ENCODE peak calls at places on chromosomes 4 and X, in seven cellular contexts. E, L, K, P, I, H and M are unnamed samples.

GRCh38 chrX:7235071-7235470 is 87.1 kb upstream of the PUDP start:
- DNase-seq in E (peak; percentile 10), L (no peak), K (no peak), P (no peak), I (no peak), H (no peak), M (no peak)

GRCh38 chr4:83237591-83237990 is 47.0 kb downstream of the COQ2 start:
- DNase-seq in E (no peak), L (no peak), K (no peak), P (no peak), I (no peak), H (no peak), M (no peak)

GRCh38 chrX:105658136-105658535 is 164.2 kb upstream of the NRK start:
- DNase-seq in E (peak; percentile 77), L (no peak), K (no peak), P (no peak), I (no peak), H (no peak), M (no peak)

GRCh38 chrX:150465326-150465725 is 102.2 kb downstream of the MAMLD1 start:
- DNase-seq in E (no peak), L (no peak), K (no peak), P (no peak), I (no peak), H (no peak), M (no peak)

GRCh38 chr4:170705907-170706306 is 616.2 kb upstream of the AADAT start:
- DNase-seq in E (no peak), L (no peak), K (no peak), P (no peak), I (no peak), H (no peak), M (no peak)

GRCh38 chrX:140050906-140051305 is 85.6 kb upstream of the CXorf66 start:
- DNase-seq in E (peak; percentile 15), L (no peak), K (no peak), P (no peak), I (no peak), H (no peak), M (no peak)

GRCh38 chrX:20143539-20143938 is 1.9 kb upstream of the EIF1AX start:
- DNase-seq in E (no peak), L (no peak), K (peak; percentile 58), P (no peak), I (no peak), H (no peak), M (no peak)

GRCh38 chr4:60780874-60781273 is 419.3 kb upstream of the ADGRL3 start:
- DNase-seq in E (peak; percentile 30), L (no peak), K (no peak), P (no peak), I (no peak), H (no peak), M (no peak)

GRCh38 chr4:74366367-74366891 is 1.5 kb downstream of the EREG start:
- DNase-seq in E (no peak), L (no peak), K (no peak), P (no peak), I (no peak), H (no peak), M (no peak)

DNA sequence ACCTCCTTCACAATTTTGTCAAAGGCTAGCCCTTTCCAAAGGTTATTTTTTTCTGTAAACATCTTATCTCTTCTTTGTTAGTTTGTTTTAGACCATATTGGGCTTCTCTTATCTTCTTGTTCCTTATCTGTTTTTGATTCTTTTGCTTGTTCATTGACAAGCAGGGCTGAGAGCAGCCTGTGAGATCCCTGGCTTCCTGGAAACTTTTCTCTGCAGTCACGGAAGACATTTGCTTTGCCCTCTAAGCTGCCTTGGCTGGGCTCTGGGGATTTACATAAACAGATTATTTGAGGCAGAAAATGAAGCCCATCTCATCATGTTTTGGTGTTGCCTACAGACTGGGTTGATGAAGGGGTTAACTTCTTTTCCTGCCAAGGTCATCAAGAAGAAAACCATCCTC is 157.4 kb upstream of the AMOT start:
- DNase-seq in E (no peak), L (no peak), K (no peak), P (no peak), I (no peak), H (peak; percentile 11), M (no peak)
- H3K27me3 ChIP-seq in E (peaks cover 15% of the 10 kb centered on the region), L (peaks cover 5% of the 10 kb centered on the region), K (no peaks in the 10 kb centered on the region), P (no peaks in the 10 kb centered on the region), I (no peaks in the 10 kb centered on the region), H (no peaks in the 10 kb centered on the region), M (no peaks in the 10 kb centered on the region)

DNA sequence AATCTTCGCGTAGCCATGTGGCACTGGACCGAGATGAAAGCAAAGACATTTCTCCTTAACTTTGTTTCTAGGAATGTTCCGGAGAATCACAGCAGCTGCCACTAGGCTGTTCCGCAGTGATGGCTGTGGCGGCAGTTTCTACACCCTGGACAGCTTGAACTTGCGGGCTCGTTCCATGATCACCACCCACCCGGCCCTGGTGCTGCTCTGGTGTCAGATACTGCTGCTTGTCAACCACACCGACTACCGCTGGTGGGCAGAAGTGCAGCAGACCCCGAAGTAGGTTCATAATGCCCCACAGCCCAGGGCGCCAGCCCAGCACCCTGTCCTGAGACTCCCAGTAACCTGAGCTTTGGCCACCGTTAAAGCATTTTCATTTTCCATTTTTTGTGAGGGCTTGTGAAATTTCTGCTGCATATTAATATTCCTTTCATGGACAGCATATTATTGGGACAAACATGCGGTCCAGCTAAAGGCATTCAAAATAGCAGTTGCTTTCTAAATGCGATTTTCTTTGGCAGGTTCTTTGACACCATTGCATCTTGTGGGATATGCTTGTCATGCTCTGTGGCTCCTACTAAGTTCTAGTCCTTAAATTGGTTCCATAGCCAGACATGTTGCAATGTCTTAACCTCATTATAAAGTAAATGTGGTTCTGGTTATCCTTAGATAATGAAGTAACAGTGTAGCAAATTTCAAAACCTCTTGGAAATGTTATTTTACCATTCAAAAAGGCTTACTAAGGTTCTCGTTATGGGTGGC is 49.1 kb upstream of the MSANTD1 start:
- DNase-seq in E (peak; percentile 93), L (no peak), K (no peak), P (no peak), I (peak; percentile 75), H (no peak), M (no peak)
- H3K4me3 ChIP-seq in E (no peak overlapping the region), L (no peak overlapping the region), K (no peak overlapping the region), P (no peak overlapping the region), I (no peak overlapping the region), H (no peak overlapping the region), M (no peak overlapping the region)

GRCh38 chr4:53777244-53777984 is 186.1 kb upstream of the LNX1 start:
- DNase-seq in E (peak; percentile 83), L (no peak), K (no peak), P (peak; percentile 54), I (no peak), H (no peak), M (no peak)
- H3K27me3 ChIP-seq in E (no peaks in the 10 kb centered on the region), L (no peaks in the 10 kb centered on the region), K (no peaks in the 10 kb centered on the region), P (no peaks in the 10 kb centered on the region), I (no peaks in the 10 kb centered on the region), H (no peaks in the 10 kb centered on the region), M (no peaks in the 10 kb centered on the region)

GRCh38 chrX:43882294-43882681 is at the start of gene MAOB:
- DNase-seq in E (no peak), L (peak; percentile 80), K (peak; percentile 63), P (peak; percentile 43), I (no peak), H (peak; percentile 58), M (no peak)
- H3K4me3 ChIP-seq in E (peak within 1 kb of the TSS; percentile 62), L (peak within 1 kb of the TSS; percentile 56), K (peak within 1 kb of the TSS; percentile 75), P (peak within 1 kb of the TSS; percentile 57), I (peak within 1 kb of the TSS; percentile 47), H (peak within 1 kb of the TSS; percentile 39), M (no peak within 1 kb of the TSS)